ENCODE peak calls at places on chromosome 1, in eight cellular contexts. O, G, M, Y, S, K, P and N are unnamed samples.
A peak's percentile ranks its signal among the peaks of the same experiment; 100 is the strongest.

GRCh38 chr1:160481979-160482596 is 41.0 kb downstream of the SLAMF6 start:
- DNase-seq in O (no peak), G (no peak), M (no peak), Y (no peak), S (no peak), K (no peak), P (no peak), N (no peak)

GRCh38 chr1:3453203-3453761 is 1.2 kb upstream of the ARHGEF16 start:
- DNase-seq in O (peak; percentile 79), G (no peak), M (peak; percentile 25), Y (peak; percentile 72), S (peak; percentile 65), K (peak; percentile 74), P (peak; percentile 3), N (peak; percentile 66)

GRCh38 chr1:159071970-159072582 is 4.5 kb downstream of the AIM2 start:
- DNase-seq in O (no peak), G (peak; percentile 30), M (no peak), Y (peak; percentile 29), S (no peak), K (peak; percentile 45), P (peak; percentile 57), N (no peak)

GRCh38 chr1:25549273-25550154 is 6.1 kb downstream of the LDLRAP1 start:
- DNase-seq in O (no peak), G (no peak), M (no peak), Y (peak; percentile 62), S (peak; percentile 71), K (no peak), P (no peak), N (no peak)

GRCh38 chr1:46520063-46520911 is 30.7 kb downstream of the DMBX1 start:
- DNase-seq in O (no peak), G (no peak), M (peak; percentile 49), Y (no peak), S (no peak), K (peak; percentile 73), P (peak; percentile 31), N (no peak)

GRCh38 chr1:180131510-180131909 is 23.2 kb upstream of the QSOX1 start:
- DNase-seq in O (peak; percentile 69), G (peak; percentile 3), M (peak; percentile 79), Y (no peak), S (no peak), K (no peak), P (peak; percentile 87), N (no peak)

GRCh38 chr1:160971618-160972056 is 17.0 kb upstream of the ITLN2 start:
- DNase-seq in O (no peak), G (no peak), M (no peak), Y (no peak), S (no peak), K (no peak), P (no peak), N (no peak)

GRCh38 chr1:203649551-203650011 is 22.9 kb downstream of the ATP2B4 start:
- DNase-seq in O (no peak), G (no peak), M (no peak), Y (peak; percentile 21), S (peak; percentile 29), K (no peak), P (no peak), N (no peak)

GRCh38 chr1:95262928-95263327 is 28.9 kb downstream of the RWDD3 start:
- DNase-seq in O (no peak), G (no peak), M (no peak), Y (no peak), S (no peak), K (no peak), P (no peak), N (no peak)

GRCh38 chr1:38997034-38997900 is 6.2 kb downstream of the AKIRIN1 start:
- DNase-seq in O (no peak), G (no peak), M (no peak), Y (no peak), S (no peak), K (no peak), P (no peak), N (no peak)